ENCODE peak calls at places on chromosome 12, in five cellular contexts. R is neuronal stem cell, K is HepG2, U is OCI-LY7, X is mammary epithelial cell. A is an unnamed sample. For H3K9me3 and H3K36me3, the result is how much of the 10 kb centered on the place peaks cover.

GRCh38 chr12:51847830-51848727 is at the start of gene FIGNL2:
- DNase-seq in R (peak), K (no peak), U (no peak), X (no peak), A (no peak)

GRCh38 chr12:89307665-89308253 is 44.5 kb downstream of the DUSP6 start:
- DNase-seq in R (no peak), K (no peak), U (no peak), X (no peak), A (no peak)

GRCh38 chr12:53976172-53976822 is 1.5 kb upstream of the HOTAIR start:
- DNase-seq in R (no peak), K (no peak), U (no peak), X (no peak), A (no peak)

GRCh38 chr12:58765653-58766554 is 154.4 kb downstream of the LRIG3 start:
- DNase-seq in R (no peak), K (peak), U (no peak), X (no peak), A (peak)

GRCh38 chr12:52643233-52644077 is 8.6 kb downstream of the KRT2 start:
- DNase-seq in R (no peak), K (no peak), U (no peak), X (no peak), A (no peak)

GRCh38 chr12:119208626-119209061 is 29.9 kb downstream of the HSPB8 start:
- DNase-seq in R (peak), K (peak), U (no peak), X (peak), A (peak)

GRCh38 chr12:3559601-3560294 is 68.7 kb downstream of the PRMT8 start:
- DNase-seq in R (no peak), K (no peak), U (no peak), X (no peak), A (no peak)

GRCh38 chr12:121452356-121453021 is 52.6 kb downstream of the RNF34 start:
- DNase-seq in R (no peak), K (no peak), U (no peak), X (peak), A (no peak)

GRCh38 chr12:4900327-4900726 is 9.4 kb upstream of the KCNA1 start:
- DNase-seq in R (no peak), K (no peak), U (no peak), X (peak), A (no peak)

GRCh38 chr12:82758743-82759142 is 72.0 kb downstream of the TMTC2 start:
- DNase-seq in R (no peak), K (no peak), U (no peak), X (no peak), A (no peak)

GRCh38 chr12:114166360-114166759 is 200.2 kb upstream of the RBM19 start:
- DNase-seq in R (peak), K (peak), U (peak), X (no peak), A (peak)

DNA sequence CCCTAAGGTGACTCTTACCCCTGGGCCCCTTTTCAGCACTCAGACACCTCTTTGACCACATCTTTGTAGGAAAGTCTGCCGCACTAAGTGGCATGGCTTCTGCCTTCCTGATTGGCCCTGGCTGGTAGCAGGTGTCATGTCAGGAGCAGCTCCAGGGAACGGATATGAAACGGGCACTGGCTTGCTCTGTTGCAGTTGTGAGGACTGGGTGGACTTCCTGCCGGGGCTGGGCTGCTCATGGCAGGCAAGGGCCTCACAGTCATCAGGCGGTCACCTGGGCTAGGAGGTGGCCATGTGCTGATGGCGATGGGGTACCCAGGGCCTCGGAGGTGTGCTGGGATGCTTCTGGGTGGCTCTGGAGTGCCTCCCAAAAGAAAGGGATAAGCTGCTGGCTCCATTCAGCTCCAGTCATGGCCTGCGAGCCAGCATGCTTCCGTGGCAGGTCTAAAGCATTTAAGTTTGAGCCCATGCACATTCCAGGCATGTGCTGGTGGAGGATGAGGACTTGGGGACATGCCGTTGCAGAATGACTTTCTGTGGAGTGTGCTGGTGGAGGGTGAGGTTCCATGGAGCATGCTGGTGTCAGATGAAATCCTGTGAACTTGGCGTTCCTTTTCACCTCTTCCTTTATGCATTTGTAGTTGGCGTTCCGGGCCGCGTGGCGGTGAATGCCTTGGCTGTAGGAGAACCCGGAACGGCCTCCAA is 77.2 kb downstream of the EP400 start:
- DNase-seq in R (no peak), K (no peak), U (no peak), X (no peak), A (no peak)
- H3K4me2 ChIP-seq in R (no peak), K (no peak), U (no peak), X (no peak), A (no peak)

GRCh38 chr12:126569706-126570105 is 1504.5 kb downstream of the AACS start:
- DNase-seq in R (no peak), K (no peak), U (no peak), X (no peak), A (no peak)

GRCh38 chr12:126567016-126567415 is 1501.8 kb downstream of the AACS start:
- DNase-seq in R (no peak), K (no peak), U (no peak), X (no peak), A (no peak)

GRCh38 chr12:126572170-126572569 is 1506.9 kb downstream of the AACS start:
- DNase-seq in R (no peak), K (no peak), U (no peak), X (no peak), A (no peak)

GRCh38 chr12:126570571-126570970 is 1505.3 kb downstream of the AACS start:
- DNase-seq in R (no peak), K (no peak), U (no peak), X (no peak), A (no peak)
- H3K9me3 ChIP-seq in R (under half), K (half or more), U (under half), X (under half), A (under half)

GRCh38 chr12:367972-368371 is 21.1 kb downstream of the KDM5A start:
- DNase-seq in R (no peak), K (no peak), U (no peak), X (no peak), A (no peak)
- H3K36me3 ChIP-seq in R (under half), K (half or more), U (half or more), X (under half), A (under half)

DNA sequence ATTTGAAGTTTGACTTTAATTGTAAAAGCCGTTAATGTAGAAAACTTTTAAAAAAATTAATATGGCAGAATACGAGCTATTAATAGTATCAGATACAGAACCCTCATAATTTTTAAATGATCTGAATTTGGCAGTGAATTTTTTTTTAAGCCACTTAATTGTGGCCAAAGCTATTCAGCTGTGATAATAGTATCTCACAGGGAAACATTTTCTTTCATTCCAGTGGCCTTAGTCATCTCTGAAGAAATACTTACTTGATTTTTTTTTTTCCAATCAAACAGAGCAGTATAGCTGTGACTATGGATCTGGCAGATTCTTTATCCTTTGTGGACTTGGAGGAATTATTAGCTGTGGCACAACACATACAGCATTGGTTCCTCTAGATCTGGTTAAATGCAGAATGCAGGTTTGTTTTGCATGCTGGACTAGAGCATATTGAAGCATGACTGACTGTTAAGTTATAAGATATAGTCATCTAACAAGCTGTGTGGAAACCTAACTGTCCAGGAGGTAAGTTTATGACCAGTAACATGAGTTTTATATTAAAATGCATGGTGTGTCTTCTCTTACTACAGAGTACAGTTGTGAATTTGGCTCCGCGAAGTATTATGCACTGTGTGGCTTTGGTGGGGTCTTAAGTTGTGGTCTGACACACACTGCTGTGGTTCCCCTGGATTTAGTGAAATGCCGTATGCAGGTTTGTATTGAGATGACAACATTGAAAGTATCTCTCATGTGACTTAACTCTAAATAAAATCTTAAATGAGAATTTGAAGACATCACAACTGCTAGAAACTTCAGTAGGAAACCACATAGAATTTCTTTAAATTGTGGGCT is 1.9 kb downstream of the SLC25A3 start:
- DNase-seq in R (no peak), K (peak), U (no peak), X (peak), A (peak)
- H3K4me2 ChIP-seq in R (peak), K (peak), U (peak), X (peak), A (peak)

GRCh38 chr12:6943719-6944380 is at the start of the genes C12orf57 and RNU7-1:
- DNase-seq in R (peak), K (peak), U (peak), X (peak), A (peak)
- H3K9me3 ChIP-seq in R (under half), K (under half), U (under half), X (under half), A (under half)

GRCh38 chr12:128643106-128643651 is 180.6 kb downstream of the SLC15A4 start:
- DNase-seq in R (no peak), K (no peak), U (no peak), X (no peak), A (no peak)

GRCh38 chr12:128639089-128639488 is 184.7 kb downstream of the SLC15A4 start:
- DNase-seq in R (no peak), K (no peak), U (no peak), X (no peak), A (no peak)

GRCh38 chr12:128644664-128645296 is 179.0 kb downstream of the SLC15A4 start:
- DNase-seq in R (peak), K (peak), U (peak), X (no peak), A (peak)
- H3K36me3 ChIP-seq in R (under half), K (under half), U (under half), X (under half), A (under half)

DNA sequence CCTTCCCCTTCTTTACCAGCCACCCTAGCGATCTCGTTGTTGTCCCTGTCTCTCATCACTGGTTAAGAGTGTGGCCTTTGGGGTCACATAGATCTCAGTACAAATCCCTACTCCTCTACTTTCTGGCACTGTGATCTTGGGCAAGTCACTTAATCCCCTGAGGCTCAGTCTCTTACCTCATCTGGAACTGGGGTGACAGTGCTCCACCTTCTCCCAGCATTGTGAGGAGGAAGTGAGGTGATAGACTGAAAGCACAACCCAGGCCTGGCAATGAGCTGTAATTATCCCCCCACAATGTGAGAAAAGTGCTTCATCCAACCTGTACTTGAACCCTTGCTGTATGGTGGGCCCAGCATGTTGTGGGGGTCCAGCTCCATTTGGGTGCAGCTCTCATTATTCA is 48.0 kb downstream of the IRAK3 start:
- DNase-seq in R (no peak), K (no peak), U (no peak), X (no peak), A (no peak)
- H3K4me2 ChIP-seq in R (no peak), K (no peak), U (no peak), X (no peak), A (no peak)

DNA sequence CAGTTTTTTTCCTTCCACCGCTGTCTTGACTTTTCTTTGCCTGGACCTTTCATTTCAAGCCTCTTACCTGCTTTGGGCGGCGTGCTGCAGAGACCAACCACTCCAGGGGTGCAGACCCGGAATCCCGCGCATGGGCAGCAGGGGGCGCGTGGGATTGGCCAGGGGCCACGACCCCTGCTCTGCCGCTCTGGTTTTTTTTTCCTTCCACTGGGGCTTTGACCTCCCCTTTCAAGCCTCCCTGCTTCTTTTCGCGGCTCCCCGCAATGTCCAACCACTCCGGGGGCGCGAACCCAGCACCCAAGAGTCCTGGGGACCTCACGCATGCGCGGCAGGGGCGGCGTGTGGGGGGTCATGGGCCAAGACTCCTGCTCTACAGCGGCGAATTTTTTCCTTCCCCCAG is 325.1 kb downstream of the ALG10 start:
- DNase-seq in R (no peak), K (peak), U (no peak), X (no peak), A (peak)
- H3K9me3 ChIP-seq in R (half or more), K (under half), U (under half), X (under half), A (under half)